ENCODE peak calls at places on chromosome 3, in five cellular contexts. S is H1, I is neuronal stem cell, D is IMR-90, A is trophoblast cell. V is an unnamed sample.

GRCh38 chr3:33980252-33980651 is 181.8 kb downstream of the PDCD6IP start:
- DNase-seq in D (peak), S (no peak), I (no peak), A (peak), V (no peak)

GRCh38 chr3:134761213-134761612 is 33.8 kb upstream of the EPHB1 start:
- DNase-seq in D (no peak), I (no peak), S (peak), A (no peak), V (no peak)

GRCh38 chr3:126351771-126352475 is 5.3 kb downstream of the KLF15 start:
- DNase-seq in I (no peak), S (no peak), D (no peak), A (no peak), V (no peak)

GRCh38 chr3:196251918-196252317 is 35.6 kb downstream of the SLC51A start:
- DNase-seq in D (no peak), S (no peak), A (no peak), I (no peak), V (no peak)

GRCh38 chr3:194312743-194313281 is 38.3 kb downstream of the CPN2 start:
- DNase-seq in S (no peak), D (peak), I (no peak), A (no peak), V (no peak)

GRCh38 chr3:15647629-15648167 is 46.2 kb downstream of the BTD start:
- DNase-seq in I (no peak), D (peak), S (no peak), A (no peak), V (no peak)

GRCh38 chr3:42028474-42028873 is 62.7 kb upstream of the TRAK1 start:
- DNase-seq in S (no peak), D (no peak), A (no peak), I (no peak), V (no peak)

GRCh38 chr3:29286841-29287240 is 6.0 kb downstream of the RBMS3 start:
- DNase-seq in D (peak), S (no peak), A (no peak), I (no peak), V (no peak)

GRCh38 chr3:175274056-175274455 is 414.9 kb downstream of the NAALADL2 start:
- DNase-seq in D (no peak), I (no peak), S (no peak), A (no peak), V (no peak)

GRCh38 chr3:117873236-117873635 is 1161.4 kb downstream of the IGSF11 start:
- DNase-seq in D (peak), S (no peak), I (no peak), A (no peak), V (no peak)

GRCh38 chr3:169886671-169887070 is 16.9 kb upstream of the LRRC31 start:
- DNase-seq in D (peak), A (no peak), S (no peak), I (no peak), V (no peak)

GRCh38 chr3:69406156-69406555 is 20.3 kb upstream of the FRMD4B start:
- DNase-seq in I (no peak), D (no peak), S (no peak), A (no peak), V (no peak)

GRCh38 chr3:41125258-41125657 is 74.0 kb upstream of the CTNNB1 start:
- DNase-seq in S (no peak), A (no peak), I (no peak), D (no peak), V (no peak)

GRCh38 chr3:30140356-30140755 is 466.0 kb upstream of the TGFBR2 start:
- DNase-seq in S (no peak), D (no peak), A (no peak), I (no peak), V (no peak)

GRCh38 chr3:149532463-149533180 is 58.1 kb downstream of the TM4SF4 start:
- DNase-seq in A (no peak), S (no peak), I (no peak), D (no peak), V (no peak)

GRCh38 chr3:197472151-197472550 is 83.6 kb downstream of the BDH1 start:
- DNase-seq in I (no peak), S (no peak), A (no peak), D (no peak), V (no peak)

GRCh38 chr3:34260266-34260990 is 462.0 kb downstream of the PDCD6IP start:
- DNase-seq in I (peak), D (peak), A (peak), S (peak), V (peak)

GRCh38 chr3:161171113-161171512 is 50.0 kb upstream of the NMD3 start:
- DNase-seq in S (no peak), D (peak), I (no peak), A (peak), V (no peak)

GRCh38 chr3:172766241-172766640 is 15.7 kb downstream of the ECT2 start:
- DNase-seq in I (no peak), D (no peak), A (peak), S (no peak), V (no peak)

GRCh38 chr3:51860703-51861665 is at the start of gene IQCF2:
- DNase-seq in A (no peak), I (no peak), S (no peak), D (no peak), V (no peak)

GRCh38 chr3:51340311-51340829 is 44.7 kb upstream of the MANF start:
- DNase-seq in A (peak), D (peak), S (peak), I (peak), V (peak)

GRCh38 chr3:139677341-139678155 is at the start of gene NMNAT3:
- DNase-seq in A (peak), D (peak), S (peak), I (peak), V (peak)

GRCh38 chr3:45434996-45435395 is 46.6 kb downstream of the LARS2 start:
- DNase-seq in I (no peak), S (no peak), D (no peak), A (no peak), V (no peak)

GRCh38 chr3:99965681-99966408 is 148.2 kb downstream of the CMSS1 start:
- DNase-seq in D (no peak), A (peak), S (no peak), I (no peak), V (no peak)

GRCh38 chr3:98901032-98901464 is 447 bp downstream of the DCBLD2 start:
- DNase-seq in S (peak), D (peak), I (peak), A (peak), V (peak)

GRCh38 chr3:116341916-116342315 is 103.4 kb downstream of the LSAMP start:
- DNase-seq in D (no peak), A (no peak), S (no peak), I (no peak), V (no peak)

GRCh38 chr3:8413337-8413926 is 88.2 kb upstream of the LMCD1 start:
- DNase-seq in S (no peak), A (no peak), D (no peak), I (no peak), V (no peak)

DNA sequence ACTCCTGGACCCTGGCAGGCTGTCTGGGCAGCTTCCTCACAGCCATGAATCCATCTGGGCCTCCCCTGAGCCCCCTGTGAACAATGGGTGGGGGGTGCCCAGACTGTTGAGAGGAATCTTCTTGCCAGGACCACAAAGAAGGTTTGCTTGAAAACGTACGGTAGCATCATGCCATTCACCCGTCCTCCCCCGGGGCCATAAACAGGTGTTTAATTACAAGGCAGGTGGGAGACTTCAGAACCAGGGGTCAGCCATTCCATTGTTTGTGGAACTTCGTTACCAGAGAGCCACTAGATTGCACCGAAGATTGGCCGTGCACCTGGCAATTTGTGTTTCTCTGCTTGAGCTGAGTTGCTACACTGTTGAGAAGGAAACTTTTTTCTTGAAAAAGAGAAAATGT is 104.0 kb upstream of the UBE2E1 start:
- DNase-seq in D (no peak), I (no peak), A (peak), S (no peak), V (no peak)
- H3K4me2 ChIP-seq in D (no peak), I (no peak), A (no peak), S (no peak), V (no peak)

GRCh38 chr3:146129750-146130149 is 31.2 kb downstream of the PLOD2 start:
- DNase-seq in D (no peak), I (no peak), A (no peak), S (no peak), V (no peak)

GRCh38 chr3:146133436-146133835 is 27.5 kb downstream of the PLOD2 start:
- DNase-seq in S (no peak), D (peak), I (no peak), A (peak), V (no peak)

GRCh38 chr3:146134348-146135117 is 26.5 kb downstream of the PLOD2 start:
- DNase-seq in I (no peak), S (no peak), D (peak), A (peak), V (no peak)

GRCh38 chr3:146130881-146131371 is 30.1 kb downstream of the PLOD2 start:
- DNase-seq in S (no peak), A (no peak), I (no peak), D (peak), V (no peak)

DNA sequence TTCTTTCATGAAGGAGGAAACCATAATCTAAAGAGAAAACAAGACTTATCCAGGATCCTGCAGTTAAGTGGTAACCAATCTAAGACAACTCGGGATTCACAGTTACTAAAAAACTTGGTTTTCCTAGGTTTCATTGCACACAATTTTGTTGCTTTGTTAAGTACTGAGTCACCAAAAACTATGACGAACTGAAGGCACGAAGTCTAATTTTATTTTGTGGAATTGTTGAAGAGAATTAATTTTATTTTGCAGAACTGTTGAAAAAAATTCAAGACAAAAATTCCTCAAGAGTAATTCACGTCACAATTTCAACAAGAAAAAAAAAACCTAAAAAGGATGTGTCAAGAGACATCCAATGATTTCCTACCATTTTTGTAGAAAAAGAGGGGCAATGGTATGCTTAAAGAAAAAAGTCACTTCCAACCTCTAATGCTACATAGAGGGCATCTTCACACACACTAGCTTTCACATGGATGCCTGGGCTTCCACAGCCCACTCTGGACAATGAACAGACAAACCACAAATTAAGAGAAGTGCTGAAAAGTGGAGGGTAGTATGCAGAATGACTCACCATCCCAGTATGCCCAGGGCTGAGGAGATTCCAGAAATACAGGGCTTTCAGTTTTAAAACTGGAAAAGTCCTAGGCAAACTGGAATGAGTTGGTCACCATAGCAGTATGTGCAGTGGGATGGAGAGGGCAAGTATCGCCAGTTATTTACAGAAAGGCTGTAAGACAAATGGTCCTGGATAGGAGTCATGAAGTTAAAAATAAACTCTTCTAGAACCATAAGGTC is 29.2 kb downstream of the PLOD2 start:
- DNase-seq in I (no peak), D (peak), S (no peak), A (peak), V (no peak)
- H3K18ac ChIP-seq in I (no peak), D (no peak), S (no peak), A (no peak), V (no peak)

GRCh38 chr3:141909408-141909807 is 33.0 kb downstream of the ATP1B3 start:
- DNase-seq in D (no peak), S (no peak), A (no peak), I (no peak), V (no peak)
- H2BK120ac ChIP-seq in D (no peak), S (no peak), A (no peak), I (no peak), V (no peak)

GRCh38 chr3:156630773-156631093 is 43.7 kb upstream of the TIPARP start:
- DNase-seq in S (no peak), I (peak), A (no peak), D (no peak), V (no peak)
- H3K4me2 ChIP-seq in S (peak), I (no peak), A (no peak), D (no peak), V (no peak)

V was measured in H9.